ENCODE peak calls at places on chromosome X, in ten cellular contexts. C is HFF-Myc, L is ELF-1, X is IMR-90, U is stomach, J is heart left ventricle, B is occipital lobe, A is astrocyte, S is amygdala, I is GM12865. V is an unnamed sample.

GRCh38 chrX:104310084-104310483 is 55.4 kb upstream of the ESX1 start:
- DNase-seq in A (peak), C (no peak), L (no peak), I (no peak), X (peak), U (no peak), J (no peak), S (peak), B (peak), V (no peak)

GRCh38 chrX:21398424-21398823 is 24.2 kb downstream of the CNKSR2 start:
- DNase-seq in J (no peak), X (no peak), U (no peak), B (no peak), I (no peak), S (no peak), L (no peak), C (no peak), A (peak), V (no peak)

GRCh38 chrX:23643020-23643419 is 24.3 kb upstream of the PRDX4 start:
- DNase-seq in A (no peak), C (no peak), J (no peak), B (no peak), U (no peak), S (no peak), I (no peak), X (no peak), L (no peak), V (no peak)

GRCh38 chrX:51954592-51954991 is 61.2 kb downstream of the MAGED1 start:
- DNase-seq in S (no peak), X (no peak), A (no peak), I (no peak), L (no peak), B (no peak), U (no peak), J (no peak), C (no peak), V (no peak)

GRCh38 chrX:17564689-17565409 is 172.4 kb upstream of the SCML1 start:
- DNase-seq in L (no peak), B (no peak), X (no peak), A (peak), S (no peak), C (no peak), I (no peak), J (no peak), U (no peak), V (no peak)

GRCh38 chrX:97402333-97402732 is 518.6 kb downstream of the RPA4 start:
- DNase-seq in I (no peak), C (no peak), L (no peak), U (no peak), B (no peak), A (no peak), S (no peak), J (no peak), X (no peak), V (no peak)

GRCh38 chrX:2863646-2864045 is 34.9 kb downstream of the GYG2 start:
- DNase-seq in S (no peak), C (no peak), B (no peak), U (no peak), A (peak), X (peak), I (no peak), J (no peak), L (peak), V (no peak)

GRCh38 chrX:113644426-113644825 is 803.8 kb upstream of the AMOT start:
- DNase-seq in C (peak), I (no peak), S (no peak), J (no peak), L (no peak), U (no peak), X (no peak), B (no peak), A (peak), V (peak)

GRCh38 chrX:9182041-9182440 is 148.1 kb upstream of the FAM9B start:
- DNase-seq in X (peak), L (no peak), A (no peak), I (no peak), U (no peak), C (no peak), B (no peak), J (no peak), S (no peak), V (no peak)

GRCh38 chrX:15564981-15565579 is 35.7 kb downstream of the ACE2 start:
- DNase-seq in A (peak), J (peak), S (peak), C (peak), U (peak), L (peak), X (peak), I (peak), B (peak), V (peak)

GRCh38 chrX:24149346-24150050 is at the start of gene ZFX:
- DNase-seq in L (peak), I (peak), U (peak), A (peak), S (peak), X (peak), B (peak), C (no peak), J (peak), V (no peak)

GRCh38 chrX:55127692-55128091 is 38.9 kb downstream of the PAGE2 start:
- DNase-seq in C (no peak), A (no peak), B (no peak), L (no peak), X (no peak), S (no peak), U (no peak), I (no peak), J (no peak), V (no peak)

GRCh38 chrX:16268206-16268605 is 100.9 kb downstream of the MAGEB17 start:
- DNase-seq in I (no peak), C (no peak), J (no peak), L (no peak), B (no peak), X (no peak), S (no peak), A (no peak), U (no peak), V (no peak)

GRCh38 chrX:81121513-81122363 is 80.0 kb downstream of the HMGN5 start:
- DNase-seq in B (peak), A (peak), S (peak), J (peak), I (peak), X (peak), L (peak), C (peak), U (peak), V (peak)

GRCh38 chrX:133983243-133983973 is 2.0 kb downstream of the GPC3 start:
- DNase-seq in U (no peak), L (no peak), S (no peak), X (no peak), A (no peak), B (no peak), I (no peak), C (no peak), J (no peak), V (no peak)

GRCh38 chrX:65993915-65994460 is 45.9 kb downstream of the VSIG4 start:
- DNase-seq in A (no peak), I (no peak), X (no peak), L (no peak), S (no peak), C (no peak), B (no peak), J (no peak), U (no peak), V (no peak)

GRCh38 chrX:103356023-103356798 is at the start of gene TCEAL9:
- DNase-seq in X (peak), U (peak), S (peak), C (no peak), A (peak), B (no peak), L (peak), J (peak), I (peak), V (no peak)

GRCh38 chrX:111098874-111099273 is 2.9 kb downstream of the PAK3 start:
- DNase-seq in X (peak), S (peak), B (peak), L (peak), U (peak), I (peak), C (no peak), J (no peak), A (no peak), V (no peak)

GRCh38 chrX:15834827-15835595 is 19.6 kb downstream of the AP1S2 start:
- DNase-seq in J (no peak), B (no peak), C (no peak), I (no peak), A (peak), X (peak), S (no peak), U (no peak), L (no peak), V (no peak)

GRCh38 chrX:13507893-13508292 is 61.5 kb upstream of the EGFL6 start:
- DNase-seq in I (no peak), L (no peak), J (no peak), X (no peak), A (no peak), B (no peak), U (no peak), C (no peak), S (no peak), V (no peak)